ENCODE peak calls at places on chromosomes 11 and 22, in seven cellular contexts. G is kidney glomerular epithelial cell, N is astrocyte of the cerebellum, C is NCI-H460, X is mucosa of descending colon, L is KBM-7, P is activated T-cell treated with anti-CD3 and anti-CD28 coated beads for 1 hour. J is an unnamed sample.

GRCh38 chr22:38315801-38316339 is 1.4 kb downstream of the CSNK1E start:
- DNase-seq in G (no peak), N (no peak), C (no peak), X (no peak), L (no peak), P (no peak), J (no peak)

GRCh38 chr11:35260342-35260985 is 121.5 kb downstream of the CD44 start:
- DNase-seq in G (no peak), N (peak; percentile 71), C (no peak), X (no peak), L (no peak), P (no peak), J (peak; percentile 73)

GRCh38 chr11:109939176-109939810 is 153.9 kb upstream of the ZC3H12C start:
- DNase-seq in G (peak; percentile 62), N (peak; percentile 84), C (peak; percentile 69), X (no peak), L (peak; percentile 69), P (no peak), J (peak; percentile 46)

GRCh38 chr11:109306322-109306721 is 115.7 kb upstream of the C11orf87 start:
- DNase-seq in G (no peak), N (no peak), C (no peak), X (no peak), L (no peak), P (no peak), J (no peak)

GRCh38 chr11:95703059-95703458 is 86.5 kb downstream of the FAM76B start:
- DNase-seq in G (no peak), N (no peak), C (no peak), X (no peak), L (no peak), P (no peak), J (no peak)

GRCh38 chr22:21796863-21797262 is 61.3 kb upstream of the YPEL1 start:
- DNase-seq in G (no peak), N (no peak), C (no peak), X (no peak), L (no peak), P (no peak), J (no peak)

GRCh38 chr11:116136987-116137674 is 632.9 kb upstream of the CADM1 start:
- DNase-seq in G (no peak), N (no peak), C (no peak), X (no peak), L (no peak), P (no peak), J (no peak)

GRCh38 chr22:29004647-29005371 is 56.8 kb downstream of the C22orf31 start:
- DNase-seq in G (peak; percentile 43), N (peak; percentile 18), C (no peak), X (peak; percentile 74), L (no peak), P (no peak), J (no peak)

GRCh38 chr11:64583296-64584262 is 7.4 kb upstream of the SLC22A12 start:
- DNase-seq in G (no peak), N (no peak), C (no peak), X (peak; percentile 27), L (no peak), P (no peak), J (no peak)

GRCh38 chr11:5514841-5515240 is 1.7 kb downstream of the UBQLNL start:
- DNase-seq in G (no peak), N (no peak), C (no peak), X (no peak), L (no peak), P (no peak), J (no peak)

GRCh38 chr11:76579047-76579751 is 91.3 kb downstream of the LRRC32 start:
- DNase-seq in G (no peak), N (no peak), C (no peak), X (peak; percentile 53), L (no peak), P (no peak), J (no peak)

GRCh38 chr11:40384991-40385390 is 1074.5 kb downstream of the LRRC4C start:
- DNase-seq in G (peak; percentile 14), N (no peak), C (no peak), X (no peak), L (no peak), P (no peak), J (peak; percentile 44)

GRCh38 chr11:9728058-9728457 is 64.2 kb downstream of the SWAP70 start:
- DNase-seq in G (no peak), N (no peak), C (no peak), X (no peak), L (no peak), P (no peak), J (no peak)

GRCh38 chr11:103773059-103773458 is 263.4 kb upstream of the DDI1 start:
- DNase-seq in G (no peak), N (no peak), C (no peak), X (no peak), L (no peak), P (no peak), J (no peak)

GRCh38 chr22:39214006-39214382 is 30.8 kb downstream of the PDGFB start:
- DNase-seq in G (no peak), N (no peak), C (no peak), X (no peak), L (no peak), P (no peak), J (no peak)

GRCh38 chr11:117495357-117495756 is 167.7 kb downstream of the CEP164 start:
- DNase-seq in G (no peak), N (no peak), C (no peak), X (no peak), L (no peak), P (no peak), J (no peak)

GRCh38 chr11:8566613-8567210 is 27.3 kb downstream of the STK33 start:
- DNase-seq in G (peak; percentile 30), N (peak; percentile 36), C (peak; percentile 43), X (no peak), L (peak; percentile 67), P (no peak), J (peak; percentile 12)

GRCh38 chr22:49788492-49788891 is 39.2 kb downstream of the BRD1 start:
- DNase-seq in G (no peak), N (no peak), C (no peak), X (peak; percentile 70), L (no peak), P (no peak), J (no peak)

GRCh38 chr11:108620958-108621772 is 27.6 kb upstream of the EXPH5 start:
- DNase-seq in G (no peak), N (no peak), C (no peak), X (no peak), L (no peak), P (no peak), J (no peak)

GRCh38 chr11:112656772-112657428 is 304.3 kb upstream of the NCAM1 start:
- DNase-seq in G (no peak), N (peak; percentile 77), C (no peak), X (no peak), L (no peak), P (no peak), J (peak; percentile 38)

GRCh38 chr22:30561402-30562154 is 12.9 kb downstream of the GAL3ST1 start:
- DNase-seq in G (no peak), N (no peak), C (no peak), X (no peak), L (no peak), P (no peak), J (no peak)

GRCh38 chr11:90288207-90288821 is 65.5 kb upstream of the CHORDC1 start:
- DNase-seq in G (peak; percentile 48), N (peak; percentile 20), C (no peak), X (no peak), L (peak; percentile 25), P (no peak), J (no peak)

GRCh38 chr22:17822087-17822486 is 47.8 kb upstream of the BID start:
- DNase-seq in G (no peak), N (no peak), C (no peak), X (no peak), L (no peak), P (no peak), J (no peak)

GRCh38 chr11:68750197-68750987 is 928 bp downstream of the TESMIN start:
- DNase-seq in G (no peak), N (no peak), C (no peak), X (peak; percentile 71), L (no peak), P (peak; percentile 11), J (no peak)

GRCh38 chr22:36998620-36999351 is 20.5 kb downstream of the TST start:
- DNase-seq in G (no peak), N (no peak), C (no peak), X (no peak), L (no peak), P (no peak), J (no peak)